ENCODE peak calls at places on chromosomes 7 and 10, in five cellular contexts. V, Z, M, Q and C are unnamed samples.

GRCh38 chr7:38141187-38141586 is 36.9 kb upstream of the STARD3NL start:
- DNase-seq in V (no peak), Z (no peak), M (no peak), Q (no peak), C (no peak)

GRCh38 chr7:158314394-158314793 is 273.2 kb downstream of the PTPRN2 start:
- DNase-seq in V (no peak), Z (no peak), M (no peak), Q (no peak), C (no peak)

GRCh38 chr7:23956769-23957556 is 246.9 kb downstream of the STK31 start:
- DNase-seq in V (no peak), Z (no peak), M (peak), Q (no peak), C (no peak)

GRCh38 chr7:140593583-140593982 is 47.0 kb downstream of the DENND2A start:
- DNase-seq in V (no peak), Z (no peak), M (no peak), Q (no peak), C (no peak)

GRCh38 chr7:1400351-1400750 is 58.9 kb downstream of the MICALL2 start:
- DNase-seq in V (no peak), Z (no peak), M (no peak), Q (no peak), C (no peak)

GRCh38 chr10:104049497-104050250 is 36.0 kb downstream of the COL17A1 start:
- DNase-seq in V (peak), Z (no peak), M (no peak), Q (no peak), C (no peak)

GRCh38 chr10:132371641-132372081 is 25.3 kb upstream of the PWWP2B start:
- DNase-seq in V (no peak), Z (peak), M (no peak), Q (no peak), C (no peak)

GRCh38 chr7:67019562-67020390 is 23.1 kb downstream of the TYW1 start:
- DNase-seq in V (no peak), Z (no peak), M (no peak), Q (peak), C (no peak)

GRCh38 chr7:98836811-98837631 is 32.8 kb downstream of the TMEM130 start:
- DNase-seq in V (peak), Z (peak), M (peak), Q (peak), C (no peak)

GRCh38 chr7:137718360-137718759 is 128.4 kb downstream of the DGKI start:
- DNase-seq in V (no peak), Z (no peak), M (no peak), Q (no peak), C (no peak)

GRCh38 chr10:23927926-23928325 is 281.0 kb upstream of the KIAA1217 start:
- DNase-seq in V (no peak), Z (no peak), M (no peak), Q (no peak), C (peak)

DNA sequence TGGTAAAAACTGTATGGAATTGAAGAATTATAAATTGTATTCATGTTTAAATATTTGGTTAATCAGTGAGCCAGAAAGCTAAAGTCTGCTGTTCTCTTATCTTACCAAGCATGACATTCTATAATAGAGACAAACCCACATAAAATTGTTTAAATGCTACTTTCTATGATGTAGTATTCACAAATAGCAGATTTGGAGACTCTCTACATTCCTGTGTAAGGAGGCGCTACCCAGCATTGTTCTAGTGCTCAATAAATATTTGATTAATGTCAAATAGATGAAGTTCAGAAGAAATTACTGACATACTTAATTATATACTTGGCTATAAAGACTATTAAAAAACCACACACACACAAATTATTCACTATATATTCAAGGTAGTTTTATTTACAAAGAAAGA is 49.8 kb downstream of the DOCK4 start:
- DNase-seq in V (no peak), Z (no peak), M (no peak), Q (no peak), C (no peak)
- TF ChIP-seq EP300 in V (no peak), Z (no peak), M (no peak), Q (no peak), C (no peak)

DNA sequence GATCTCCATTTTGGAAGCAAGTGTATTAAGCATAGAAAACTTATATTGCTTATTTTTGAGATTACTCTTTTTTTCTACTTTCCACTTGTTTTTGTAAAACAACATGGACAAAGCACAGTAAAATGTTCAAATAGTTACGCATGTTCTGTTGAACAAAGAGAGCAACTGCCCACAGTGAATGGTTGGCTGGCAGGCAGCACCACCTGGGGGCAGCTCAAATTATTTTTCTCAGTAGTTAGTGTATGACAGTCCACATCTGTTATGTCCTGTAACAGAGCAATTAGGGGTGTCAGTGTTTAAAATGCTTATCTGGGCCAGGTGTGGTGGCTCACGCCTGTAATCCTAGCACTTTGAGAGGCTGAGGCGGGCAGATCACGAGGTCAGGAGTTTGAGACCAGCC is 46.1 kb upstream of the CACUL1 start:
- DNase-seq in V (no peak), Z (no peak), M (peak), Q (peak), C (no peak)
- TF ChIP-seq CTCF in V (peak), Z (no peak), M (peak), Q (peak), C (peak)

GRCh38 chr7:72176875-72177274 is 235.3 kb downstream of the CALN1 start:
- DNase-seq in V (no peak), Z (no peak), M (no peak), Q (no peak), C (no peak)

GRCh38 chr7:72183835-72184234 is 228.3 kb downstream of the CALN1 start:
- DNase-seq in V (no peak), Z (no peak), M (no peak), Q (peak), C (no peak)

GRCh38 chr7:72187179-72187578 is 225.0 kb downstream of the CALN1 start:
- DNase-seq in V (no peak), Z (no peak), M (no peak), Q (no peak), C (peak)

DNA sequence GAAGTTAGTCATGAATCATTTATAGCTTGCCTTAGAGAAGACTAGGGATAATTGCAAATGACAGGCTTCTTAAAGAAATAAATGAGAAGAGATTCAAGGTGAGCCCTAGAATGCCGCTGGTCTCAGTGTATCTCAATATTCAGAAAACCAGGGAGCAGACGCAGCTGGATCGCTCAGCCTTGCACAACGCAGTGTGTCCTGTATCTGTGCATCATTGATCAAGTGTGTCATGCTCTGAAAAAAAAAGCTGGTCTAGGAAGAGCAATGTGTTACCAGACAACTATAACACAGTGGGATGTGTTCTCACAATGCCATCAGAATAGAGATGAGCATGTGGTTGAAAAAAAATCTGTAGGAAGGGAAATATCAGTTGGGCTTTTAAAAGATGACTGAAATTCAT is 230.1 kb downstream of the CALN1 start:
- DNase-seq in V (no peak), Z (no peak), M (no peak), Q (no peak), C (peak)
- TF ChIP-seq EP300 in V (no peak), Z (no peak), M (no peak), Q (no peak), C (no peak)

DNA sequence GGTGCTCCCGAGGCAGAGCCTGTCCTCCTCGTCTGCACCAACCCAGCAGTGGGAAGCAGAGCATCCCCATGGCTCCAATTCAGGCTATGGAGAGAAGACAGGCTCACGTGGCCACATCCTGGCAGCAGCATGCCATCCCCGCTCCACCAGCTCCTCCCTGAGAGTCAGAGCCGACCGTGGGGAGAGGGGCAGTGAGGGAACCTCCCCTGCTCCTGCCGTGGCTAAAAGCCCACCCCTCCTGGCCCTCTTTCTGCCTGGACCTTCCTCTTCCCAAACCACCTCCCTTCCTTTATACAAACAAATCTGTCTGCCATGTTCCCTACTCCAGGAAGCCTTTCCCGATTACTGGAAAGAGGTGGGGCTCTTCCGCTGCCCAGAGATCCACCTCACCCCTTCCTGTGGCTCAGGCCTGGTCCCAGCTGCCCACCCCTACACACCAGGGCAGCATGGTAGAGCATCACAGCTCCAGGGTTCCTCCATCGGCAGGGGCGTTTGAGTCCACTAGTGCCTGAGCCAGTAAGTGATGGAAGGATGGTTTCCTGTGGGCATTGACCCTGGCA is 10.8 kb upstream of the AQP1 start:
- DNase-seq in V (no peak), Z (no peak), M (no peak), Q (no peak), C (no peak)
- TF ChIP-seq CTCF in V (no peak), Z (no peak), M (no peak), Q (no peak), C (no peak)

GRCh38 chr7:100433276-100433591 is 3.1 kb downstream of the PPP1R35 start:
- DNase-seq in V (no peak), Z (no peak), M (no peak), Q (no peak), C (no peak)

GRCh38 chr7:100437150-100438100 is 1.1 kb upstream of the PPP1R35 start:
- DNase-seq in V (no peak), Z (peak), M (no peak), Q (no peak), C (no peak)

GRCh38 chr7:100433592-100434296 is 2.6 kb downstream of the PPP1R35 start:
- DNase-seq in V (no peak), Z (no peak), M (no peak), Q (no peak), C (no peak)

GRCh38 chr7:100434297-100435144 is 1.8 kb downstream of the PPP1R35 start:
- DNase-seq in V (no peak), Z (no peak), M (no peak), Q (no peak), C (no peak)

GRCh38 chr7:100435401-100436304 is 644 bp downstream of the PPP1R35 start:
- DNase-seq in V (no peak), Z (peak), M (peak), Q (peak), C (no peak)
- TF ChIP-seq EP300 in V (no peak), Z (no peak), M (no peak), Q (no peak), C (no peak)